ENCODE peak calls at places on chromosomes 7 and 10, in six cellular contexts. Y, D, M, F, L and R are unnamed samples.

GRCh38 chr7:95104739-95105138 is 197.3 kb downstream of the PPP1R9A start:
- DNase-seq in Y (no peak), D (no peak), M (no peak), F (peak; percentile 12), L (no peak), R (peak; percentile 90)

GRCh38 chr10:3031490-3031889 is 35.9 kb upstream of the PFKP start:
- DNase-seq in Y (no peak), D (no peak), M (no peak), F (no peak), L (no peak), R (no peak)

GRCh38 chr7:70132802-70133201 is 534.5 kb downstream of the AUTS2 start:
- DNase-seq in Y (no peak), D (no peak), M (no peak), F (no peak), L (no peak), R (no peak)

GRCh38 chr10:27537166-27537565 is 33.1 kb downstream of the RAB18 start:
- DNase-seq in Y (no peak), D (no peak), M (no peak), F (no peak), L (no peak), R (no peak)

GRCh38 chr7:148712610-148713330 is 14.1 kb downstream of the CUL1 start:
- DNase-seq in Y (no peak), D (no peak), M (no peak), F (no peak), L (no peak), R (peak; percentile 48)

GRCh38 chr10:93495654-93496321 is 624 bp upstream of the CEP55 start:
- DNase-seq in Y (no peak), D (no peak), M (no peak), F (peak; percentile 53), L (no peak), R (peak; percentile 41)

GRCh38 chr7:601573-602340 is 82.1 kb upstream of the PDGFA start:
- DNase-seq in Y (peak; percentile 38), D (no peak), M (peak; percentile 94), F (no peak), L (peak; percentile 43), R (no peak)

GRCh38 chr10:59079386-59080226 is 96.8 kb upstream of the PHYHIPL start:
- DNase-seq in Y (no peak), D (no peak), M (no peak), F (peak; percentile 36), L (no peak), R (peak; percentile 46)

GRCh38 chr10:84314269-84314668 is 14.1 kb upstream of the CCSER2 start:
- DNase-seq in Y (no peak), D (no peak), M (no peak), F (no peak), L (no peak), R (no peak)

GRCh38 chr10:71965623-71966022 is 1.4 kb downstream of the CHST3 start:
- DNase-seq in Y (no peak), D (no peak), M (no peak), F (no peak), L (no peak), R (no peak)

GRCh38 chr10:82228701-82229100 is 353.7 kb downstream of the NRG3 start:
- DNase-seq in Y (no peak), D (no peak), M (no peak), F (no peak), L (no peak), R (peak; percentile 23)

GRCh38 chr7:30142710-30143109 is 7.9 kb downstream of the MTURN start:
- DNase-seq in Y (no peak), D (no peak), M (no peak), F (peak; percentile 85), L (no peak), R (peak; percentile 63)

GRCh38 chr10:65284495-65285041 is 1641.3 kb upstream of the LRRTM3 start:
- DNase-seq in Y (no peak), D (no peak), M (no peak), F (no peak), L (no peak), R (no peak)

GRCh38 chr7:75905785-75906604 is 9.0 kb upstream of the POR start:
- DNase-seq in Y (peak; percentile 74), D (no peak), M (no peak), F (peak; percentile 49), L (peak; percentile 65), R (peak; percentile 89)

GRCh38 chr7:44277391-44277790 is 48.0 kb downstream of the CAMK2B start:
- DNase-seq in Y (no peak), D (no peak), M (no peak), F (no peak), L (peak; percentile 37), R (no peak)

GRCh38 chr10:95450188-95450587 is 111.0 kb downstream of the SORBS1 start:
- DNase-seq in Y (no peak), D (no peak), M (no peak), F (no peak), L (no peak), R (no peak)

GRCh38 chr7:117834983-117835664 is 38.1 kb downstream of the CTTNBP2 start:
- DNase-seq in Y (no peak), D (peak; percentile 18), M (no peak), F (no peak), L (no peak), R (no peak)

GRCh38 chr10:132503581-132504421 is 33.8 kb upstream of the INPP5A start:
- DNase-seq in Y (no peak), D (no peak), M (no peak), F (no peak), L (no peak), R (no peak)

GRCh38 chr10:61785410-61786105 is 115.9 kb upstream of the ARID5B start:
- DNase-seq in Y (no peak), D (no peak), M (no peak), F (no peak), L (no peak), R (no peak)

GRCh38 chr7:22566592-22566991 is 66.6 kb upstream of the STEAP1B start:
- DNase-seq in Y (no peak), D (no peak), M (no peak), F (no peak), L (no peak), R (no peak)

GRCh38 chr10:132419631-132420468 is 22.9 kb downstream of the PWWP2B start:
- DNase-seq in Y (no peak), D (no peak), M (no peak), F (no peak), L (no peak), R (no peak)